ENCODE peak calls at places on chromosomes 11 and 22, in nine cellular contexts. One of them, this sample, is unnamed. For H3K36me3, the result is how much of the 10 kb centered on the place peaks cover.

GRCh38 chr11:69644071-69644961 is 3.4 kb downstream of the CCND1 start:
- DNase-seq in RWPE2: peak
- DNase-seq in Caco-2: peak
- DNase-seq in cardiac muscle cell: peak
- DNase-seq in HAP-1: peak
- DNase-seq in naive thymus-derived CD4-positive, alpha-beta T cell: no peak
- DNase-seq in adrenal gland: peak
- DNase-seq in CD8-positive, alpha-beta memory T cell: no peak
- DNase-seq in bronchial epithelial cell: no peak
- DNase-seq in this sample: no peak

GRCh38 chr11:119663279-119663678 is 65.7 kb downstream of the NECTIN1 start:
- DNase-seq in RWPE2: no peak
- DNase-seq in adrenal gland: no peak
- DNase-seq in HAP-1: no peak
- DNase-seq in Caco-2: no peak
- DNase-seq in naive thymus-derived CD4-positive, alpha-beta T cell: no peak
- DNase-seq in cardiac muscle cell: no peak
- DNase-seq in bronchial epithelial cell: no peak
- DNase-seq in CD8-positive, alpha-beta memory T cell: no peak
- DNase-seq in this sample: no peak

GRCh38 chr11:120335596-120335927 is 651 bp upstream of the ARHGEF12 start:
- DNase-seq in adrenal gland: no peak
- DNase-seq in RWPE2: no peak
- DNase-seq in HAP-1: no peak
- DNase-seq in naive thymus-derived CD4-positive, alpha-beta T cell: no peak
- DNase-seq in bronchial epithelial cell: no peak
- DNase-seq in Caco-2: no peak
- DNase-seq in CD8-positive, alpha-beta memory T cell: no peak
- DNase-seq in cardiac muscle cell: peak
- DNase-seq in this sample: no peak

GRCh38 chr11:69475141-69475865 is 6.2 kb upstream of the LINC01488 start:
- DNase-seq in CD8-positive, alpha-beta memory T cell: no peak
- DNase-seq in Caco-2: no peak
- DNase-seq in naive thymus-derived CD4-positive, alpha-beta T cell: no peak
- DNase-seq in cardiac muscle cell: no peak
- DNase-seq in HAP-1: no peak
- DNase-seq in RWPE2: no peak
- DNase-seq in adrenal gland: no peak
- DNase-seq in bronchial epithelial cell: no peak
- DNase-seq in this sample: no peak

GRCh38 chr11:23226331-23226909 is 366.1 kb upstream of the CCDC179 start:
- DNase-seq in naive thymus-derived CD4-positive, alpha-beta T cell: no peak
- DNase-seq in CD8-positive, alpha-beta memory T cell: no peak
- DNase-seq in bronchial epithelial cell: peak
- DNase-seq in RWPE2: no peak
- DNase-seq in HAP-1: no peak
- DNase-seq in Caco-2: no peak
- DNase-seq in adrenal gland: no peak
- DNase-seq in cardiac muscle cell: peak
- DNase-seq in this sample: no peak

GRCh38 chr11:127656266-127656879 is 655.8 kb upstream of the KIRREL3 start:
- DNase-seq in RWPE2: no peak
- DNase-seq in HAP-1: no peak
- DNase-seq in bronchial epithelial cell: no peak
- DNase-seq in naive thymus-derived CD4-positive, alpha-beta T cell: no peak
- DNase-seq in cardiac muscle cell: no peak
- DNase-seq in adrenal gland: no peak
- DNase-seq in CD8-positive, alpha-beta memory T cell: no peak
- DNase-seq in Caco-2: no peak
- DNase-seq in this sample: no peak

GRCh38 chr22:49268924-49269323 is 558.7 kb downstream of the BRD1 start:
- DNase-seq in bronchial epithelial cell: no peak
- DNase-seq in HAP-1: no peak
- DNase-seq in Caco-2: no peak
- DNase-seq in cardiac muscle cell: no peak
- DNase-seq in adrenal gland: no peak
- DNase-seq in CD8-positive, alpha-beta memory T cell: no peak
- DNase-seq in naive thymus-derived CD4-positive, alpha-beta T cell: no peak
- DNase-seq in RWPE2: no peak
- DNase-seq in this sample: no peak

GRCh38 chr11:69537855-69538640 is 56.6 kb downstream of the LINC01488 start:
- DNase-seq in adrenal gland: no peak
- DNase-seq in naive thymus-derived CD4-positive, alpha-beta T cell: no peak
- DNase-seq in CD8-positive, alpha-beta memory T cell: no peak
- DNase-seq in RWPE2: no peak
- DNase-seq in cardiac muscle cell: no peak
- DNase-seq in bronchial epithelial cell: no peak
- DNase-seq in HAP-1: no peak
- DNase-seq in Caco-2: no peak
- DNase-seq in this sample: no peak

DNA sequence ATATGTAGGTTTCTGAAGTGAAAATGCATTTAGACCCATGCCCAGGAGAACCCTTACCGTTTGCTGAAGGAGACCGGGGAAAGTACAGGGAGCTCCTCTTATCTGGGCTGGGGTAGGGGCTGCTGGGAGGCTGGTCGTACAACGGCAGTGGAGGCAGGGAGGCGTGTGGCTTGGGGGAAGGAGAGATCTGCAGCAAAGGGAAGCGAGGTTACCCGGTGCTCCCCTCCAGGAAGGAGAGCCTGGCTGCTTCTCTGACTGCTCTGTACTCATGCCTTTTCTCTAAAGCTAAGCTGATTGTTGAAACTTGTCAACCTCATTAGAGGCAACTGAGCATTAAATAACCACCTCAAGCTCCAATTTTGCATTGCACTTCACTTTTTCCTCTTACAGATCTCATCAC is 27.2 kb downstream of the ATG16L2 start:
- DNase-seq in HAP-1: no peak
- DNase-seq in adrenal gland: peak
- DNase-seq in RWPE2: no peak
- DNase-seq in Caco-2: no peak
- DNase-seq in bronchial epithelial cell: no peak
- DNase-seq in naive thymus-derived CD4-positive, alpha-beta T cell: no peak
- DNase-seq in cardiac muscle cell: no peak
- DNase-seq in CD8-positive, alpha-beta memory T cell: no peak
- DNase-seq in this sample: no peak
- H3K36me3 ChIP-seq in HAP-1: under half
- H3K36me3 ChIP-seq in adrenal gland: under half
- H3K36me3 ChIP-seq in RWPE2: under half
- H3K36me3 ChIP-seq in Caco-2: under half
- H3K36me3 ChIP-seq in bronchial epithelial cell: under half
- H3K36me3 ChIP-seq in naive thymus-derived CD4-positive, alpha-beta T cell: under half
- H3K36me3 ChIP-seq in cardiac muscle cell: under half
- H3K36me3 ChIP-seq in CD8-positive, alpha-beta memory T cell: under half
- H3K36me3 ChIP-seq in this sample: under half

DNA sequence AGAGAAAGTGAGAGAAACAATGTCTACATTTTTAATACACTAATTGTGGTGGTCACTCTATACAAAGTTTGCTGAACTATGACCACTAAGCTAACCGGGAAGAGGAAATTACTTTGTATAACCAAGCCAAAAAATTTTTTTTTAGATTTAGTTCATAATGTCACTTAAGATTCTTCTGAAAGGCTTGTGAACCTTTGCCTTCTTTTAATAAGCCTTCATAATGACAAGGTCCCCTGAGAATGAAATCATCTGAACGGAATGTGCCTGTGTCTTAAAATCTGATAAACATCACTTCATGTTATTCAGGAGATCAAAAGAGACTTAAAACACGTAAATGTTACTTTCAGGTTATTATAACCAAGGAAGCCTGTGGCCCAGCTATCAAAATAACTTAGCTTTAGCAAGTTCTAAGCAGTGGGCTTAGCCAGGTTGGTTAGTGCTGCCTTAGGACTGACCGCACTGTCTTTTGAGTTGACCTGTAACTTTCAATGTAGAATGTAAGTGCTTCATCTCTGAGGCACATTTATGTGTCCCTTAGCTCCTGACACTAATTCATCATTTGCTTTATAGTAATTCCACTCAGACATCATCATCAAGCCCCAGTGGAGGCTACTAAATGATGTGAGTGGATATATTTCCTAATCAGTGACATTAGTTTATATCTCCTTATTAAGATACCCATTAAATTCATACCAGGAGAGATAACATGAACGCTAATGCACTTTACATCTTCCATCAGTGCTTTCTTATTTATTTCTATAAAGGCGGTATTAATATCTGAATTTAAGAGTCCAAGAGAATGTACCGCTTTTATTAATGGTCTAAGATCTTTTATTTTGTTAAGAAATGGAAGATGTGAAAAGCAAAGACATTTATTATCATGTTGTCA is 122.5 kb downstream of the WNT11 start:
- DNase-seq in naive thymus-derived CD4-positive, alpha-beta T cell: no peak
- DNase-seq in bronchial epithelial cell: no peak
- DNase-seq in Caco-2: no peak
- DNase-seq in HAP-1: no peak
- DNase-seq in cardiac muscle cell: no peak
- DNase-seq in adrenal gland: no peak
- DNase-seq in CD8-positive, alpha-beta memory T cell: no peak
- DNase-seq in RWPE2: no peak
- DNase-seq in this sample: no peak
- H3K4me3 ChIP-seq in naive thymus-derived CD4-positive, alpha-beta T cell: no peak
- H3K4me3 ChIP-seq in bronchial epithelial cell: no peak
- H3K4me3 ChIP-seq in Caco-2: no peak
- H3K4me3 ChIP-seq in HAP-1: no peak
- H3K4me3 ChIP-seq in cardiac muscle cell: no peak
- H3K4me3 ChIP-seq in adrenal gland: no peak
- H3K4me3 ChIP-seq in CD8-positive, alpha-beta memory T cell: no peak
- H3K4me3 ChIP-seq in RWPE2: no peak
- H3K4me3 ChIP-seq in this sample: no peak

GRCh38 chr11:34573537-34573936 is 47.4 kb upstream of the EHF start:
- DNase-seq in RWPE2: no peak
- DNase-seq in bronchial epithelial cell: no peak
- DNase-seq in naive thymus-derived CD4-positive, alpha-beta T cell: no peak
- DNase-seq in adrenal gland: no peak
- DNase-seq in HAP-1: no peak
- DNase-seq in Caco-2: no peak
- DNase-seq in CD8-positive, alpha-beta memory T cell: no peak
- DNase-seq in cardiac muscle cell: no peak
- DNase-seq in this sample: no peak
- H3K36me3 ChIP-seq in RWPE2: under half
- H3K36me3 ChIP-seq in bronchial epithelial cell: under half
- H3K36me3 ChIP-seq in naive thymus-derived CD4-positive, alpha-beta T cell: under half
- H3K36me3 ChIP-seq in adrenal gland: under half
- H3K36me3 ChIP-seq in HAP-1: under half
- H3K36me3 ChIP-seq in Caco-2: under half
- H3K36me3 ChIP-seq in CD8-positive, alpha-beta memory T cell: under half
- H3K36me3 ChIP-seq in cardiac muscle cell: under half
- H3K36me3 ChIP-seq in this sample: under half

GRCh38 chr22:33923660-33924246 is 3.5 kb upstream of the LARGE1 start:
- DNase-seq in Caco-2: peak
- DNase-seq in adrenal gland: peak
- DNase-seq in naive thymus-derived CD4-positive, alpha-beta T cell: no peak
- DNase-seq in CD8-positive, alpha-beta memory T cell: no peak
- DNase-seq in RWPE2: no peak
- DNase-seq in bronchial epithelial cell: peak
- DNase-seq in cardiac muscle cell: peak
- DNase-seq in HAP-1: peak
- DNase-seq in this sample: no peak

GRCh38 chr22:33921576-33922181 is 1.4 kb upstream of the LARGE1 start:
- DNase-seq in adrenal gland: peak
- DNase-seq in cardiac muscle cell: peak
- DNase-seq in bronchial epithelial cell: peak
- DNase-seq in HAP-1: peak
- DNase-seq in CD8-positive, alpha-beta memory T cell: no peak
- DNase-seq in RWPE2: no peak
- DNase-seq in naive thymus-derived CD4-positive, alpha-beta T cell: no peak
- DNase-seq in Caco-2: peak
- DNase-seq in this sample: peak

GRCh38 chr22:33923033-33923432 is 2.8 kb upstream of the LARGE1 start:
- DNase-seq in naive thymus-derived CD4-positive, alpha-beta T cell: no peak
- DNase-seq in bronchial epithelial cell: no peak
- DNase-seq in cardiac muscle cell: peak
- DNase-seq in RWPE2: no peak
- DNase-seq in CD8-positive, alpha-beta memory T cell: no peak
- DNase-seq in Caco-2: no peak
- DNase-seq in HAP-1: no peak
- DNase-seq in adrenal gland: no peak
- DNase-seq in this sample: no peak

GRCh38 chr22:33920927-33921575 is 775 bp upstream of the LARGE1 start:
- DNase-seq in Caco-2: peak
- DNase-seq in bronchial epithelial cell: peak
- DNase-seq in HAP-1: peak
- DNase-seq in RWPE2: peak
- DNase-seq in CD8-positive, alpha-beta memory T cell: peak
- DNase-seq in adrenal gland: peak
- DNase-seq in naive thymus-derived CD4-positive, alpha-beta T cell: peak
- DNase-seq in cardiac muscle cell: peak
- DNase-seq in this sample: peak

DNA sequence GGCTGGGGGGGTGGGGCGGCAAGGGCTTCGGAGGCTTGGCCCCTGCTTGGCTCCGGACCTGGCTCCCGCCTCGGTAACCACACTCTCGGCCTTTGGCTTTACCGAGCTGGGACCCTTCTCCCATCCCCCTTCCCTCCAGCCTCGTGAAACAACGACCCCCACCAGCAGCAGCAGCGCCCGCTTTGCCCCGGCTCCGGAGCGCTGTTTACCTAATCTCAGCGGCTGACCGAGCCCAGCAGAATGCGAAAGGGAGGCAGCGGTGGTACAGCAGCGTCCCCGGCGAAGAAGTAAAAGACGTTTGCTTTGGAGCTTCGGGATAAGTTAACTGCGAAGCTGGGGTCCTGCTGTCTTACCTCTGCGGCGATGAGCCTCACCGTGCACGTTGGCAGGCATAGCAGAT is 2.0 kb upstream of the LARGE1 start:
- DNase-seq in adrenal gland: no peak
- DNase-seq in CD8-positive, alpha-beta memory T cell: no peak
- DNase-seq in bronchial epithelial cell: no peak
- DNase-seq in naive thymus-derived CD4-positive, alpha-beta T cell: no peak
- DNase-seq in RWPE2: no peak
- DNase-seq in HAP-1: peak
- DNase-seq in Caco-2: peak
- DNase-seq in cardiac muscle cell: peak
- DNase-seq in this sample: no peak
- H3K4me3 ChIP-seq in adrenal gland: no peak
- H3K4me3 ChIP-seq in CD8-positive, alpha-beta memory T cell: peak
- H3K4me3 ChIP-seq in bronchial epithelial cell: peak
- H3K4me3 ChIP-seq in naive thymus-derived CD4-positive, alpha-beta T cell: peak
- H3K4me3 ChIP-seq in RWPE2: peak
- H3K4me3 ChIP-seq in HAP-1: peak
- H3K4me3 ChIP-seq in Caco-2: peak
- H3K4me3 ChIP-seq in cardiac muscle cell: peak
- H3K4me3 ChIP-seq in this sample: peak

This sample was measured in GM06990.